ENCODE peak calls at places on chromosomes 7 and 10, in nine cellular contexts. L is IMR-90; J is fibroblast of lung; W is adrenal gland; D is body of pancreas; E is CD8-positive, alpha-beta T cell; I is dorsolateral prefrontal cortex; G is lower leg skin; X is endodermal cell. T is an unnamed sample.

GRCh38 chr10:5959581-5960069 is 17.7 kb downstream of the IL15RA start:
- DNase-seq in G (peak), E (no peak), L (no peak), I (no peak), D (no peak), J (no peak), X (peak), W (no peak), T (no peak)

GRCh38 chr7:25857376-25858067 is 294.5 kb upstream of the NFE2L3 start:
- DNase-seq in D (no peak), X (peak), G (peak), I (no peak), W (no peak), E (no peak), J (peak), L (peak), T (peak)

GRCh38 chr10:14705548-14706234 is 69.0 kb downstream of the FAM107B start:
- DNase-seq in L (no peak), X (no peak), E (no peak), W (no peak), J (no peak), D (no peak), G (no peak), I (no peak), T (no peak)

GRCh38 chr7:5143935-5144903 is 45.8 kb upstream of the WIPI2 start:
- DNase-seq in W (no peak), E (peak), I (peak), D (peak), J (no peak), L (peak), X (no peak), G (no peak), T (peak)

GRCh38 chr7:155879592-155879991 is 67.3 kb upstream of the SHH start:
- DNase-seq in D (no peak), W (no peak), J (no peak), I (no peak), E (peak), G (peak), L (no peak), X (no peak), T (no peak)

GRCh38 chr10:73238990-73239566 is 8.0 kb downstream of the DNAJC9 start:
- DNase-seq in E (no peak), X (no peak), G (no peak), I (no peak), W (no peak), L (no peak), J (no peak), D (no peak), T (no peak)

GRCh38 chr10:94963901-94964300 is 25.4 kb downstream of the CYP2C9 start:
- DNase-seq in E (no peak), I (no peak), G (no peak), D (peak), W (peak), L (peak), X (peak), J (peak), T (peak)

GRCh38 chr10:127021771-127022170 is 116.5 kb downstream of the DOCK1 start:
- DNase-seq in W (no peak), E (peak), X (no peak), G (no peak), I (no peak), J (no peak), L (no peak), D (no peak), T (no peak)

GRCh38 chr7:116785851-116786250 is 76.5 kb upstream of the CAPZA2 start:
- DNase-seq in I (no peak), E (no peak), G (no peak), X (no peak), J (no peak), L (no peak), D (no peak), W (no peak), T (no peak)

GRCh38 chr10:95314519-95314918 is 23.7 kb upstream of the PDLIM1 start:
- DNase-seq in E (no peak), W (no peak), X (no peak), D (no peak), G (no peak), J (no peak), L (no peak), I (no peak), T (no peak)

GRCh38 chr10:57675125-57675524 is 592.6 kb downstream of the IPMK start:
- DNase-seq in E (no peak), X (no peak), I (no peak), L (no peak), J (no peak), G (no peak), D (no peak), W (no peak), T (no peak)

GRCh38 chr10:86954681-86955500 is 2.5 kb downstream of the MMRN2 start:
- DNase-seq in W (no peak), D (no peak), J (no peak), I (no peak), E (no peak), X (no peak), L (no peak), G (no peak), T (no peak)

GRCh38 chr10:132145521-132146185 is 41.1 kb upstream of the DPYSL4 start:
- DNase-seq in D (no peak), I (no peak), J (no peak), W (no peak), G (no peak), L (no peak), X (no peak), E (no peak), T (no peak)

GRCh38 chr7:105958037-105958436 is 5.0 kb upstream of the CDHR3 start:
- DNase-seq in E (no peak), W (no peak), D (no peak), I (no peak), L (no peak), X (peak), J (no peak), G (no peak), T (no peak)

GRCh38 chr10:86686972-86687371 is 18.7 kb downstream of the LDB3 start:
- DNase-seq in J (no peak), L (no peak), I (no peak), X (no peak), G (no peak), W (no peak), E (no peak), D (no peak), T (no peak)

GRCh38 chr7:130844811-130845580 is 111.0 kb upstream of the KLF14 start:
- DNase-seq in X (no peak), W (peak), I (no peak), D (no peak), E (no peak), J (peak), G (no peak), L (peak), T (peak)

GRCh38 chr7:149823191-149823630 is 15.0 kb upstream of the ZNF862 start:
- DNase-seq in G (no peak), X (no peak), E (no peak), W (no peak), I (no peak), D (no peak), J (no peak), L (no peak), T (no peak)

GRCh38 chr10:78953124-78954008 is 115.4 kb upstream of the ZMIZ1 start:
- DNase-seq in W (peak), E (no peak), D (peak), G (no peak), J (peak), I (no peak), L (no peak), X (no peak), T (peak)

GRCh38 chr10:91239789-91240188 is 19.3 kb downstream of the PCGF5 start:
- DNase-seq in I (no peak), D (no peak), J (no peak), G (no peak), X (no peak), E (no peak), W (no peak), L (no peak), T (no peak)

GRCh38 chr10:62610649-62611229 is 193.8 kb upstream of the ADO start:
- DNase-seq in E (peak), W (peak), D (peak), X (peak), L (peak), G (no peak), I (no peak), J (peak), T (peak)

GRCh38 chr7:7157177-7157886 is 25.0 kb upstream of the C1GALT1 start:
- DNase-seq in W (no peak), I (no peak), D (no peak), G (no peak), E (peak), J (peak), X (no peak), L (peak), T (peak)

GRCh38 chr10:103350522-103351260 is at the start of gene PCGF6:
- DNase-seq in G (peak), J (peak), E (peak), W (peak), X (peak), D (peak), L (peak), I (peak), T (peak)

GRCh38 chr10:1939016-1939415 is 201.7 kb upstream of the ADARB2 start:
- DNase-seq in E (no peak), W (no peak), D (no peak), J (no peak), X (no peak), I (no peak), L (no peak), G (no peak), T (no peak)

GRCh38 chr10:613217-613616 is 76.3 kb downstream of the DIP2C start:
- DNase-seq in I (no peak), J (no peak), W (no peak), E (no peak), G (no peak), L (no peak), D (peak), X (no peak), T (no peak)

GRCh38 chr10:37816290-37816689 is 41.1 kb downstream of the ZNF248 start:
- DNase-seq in J (no peak), I (no peak), W (no peak), X (no peak), D (no peak), G (no peak), E (no peak), L (no peak), T (no peak)

GRCh38 chr10:59314284-59314683 is 48.1 kb downstream of the FAM13C start:
- DNase-seq in D (no peak), W (no peak), L (no peak), I (no peak), J (no peak), G (no peak), X (no peak), E (no peak), T (no peak)

GRCh38 chr10:129972145-129972965 is 8.3 kb upstream of the EBF3 start:
- DNase-seq in E (no peak), G (no peak), X (peak), W (no peak), I (no peak), L (no peak), J (no peak), D (no peak), T (no peak)
- H3K4me3 ChIP-seq in E (no peak), G (no peak), X (peak), W (no peak), I (no peak), L (no peak), J (no peak), D (no peak), T (no peak)

DNA sequence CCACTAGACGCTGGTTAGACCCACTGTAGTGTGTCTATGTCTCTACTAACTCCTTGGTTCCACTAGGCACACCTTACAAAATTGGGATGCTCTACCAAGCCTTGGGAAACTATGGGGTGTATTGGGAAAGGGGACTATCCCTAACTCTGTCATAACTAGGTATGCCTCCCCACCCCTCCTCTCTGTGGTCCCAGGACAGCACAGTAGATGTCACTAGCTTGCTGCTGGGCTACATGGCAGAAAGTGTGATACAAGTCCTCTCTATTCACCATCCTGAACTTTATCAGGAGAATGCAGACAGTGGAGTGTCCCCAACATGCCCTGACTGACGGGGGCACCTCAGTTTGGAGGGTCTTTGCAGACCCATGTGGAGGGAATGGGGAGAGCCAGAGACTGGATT is 30.3 kb upstream of the TMEM273 start:
- DNase-seq in E (no peak), X (no peak), G (no peak), D (no peak), J (no peak), I (no peak), L (no peak), W (no peak), T (no peak)
- TF ChIP-seq CTCF in E (no peak), X (no peak), G (no peak), D (no peak), J (no peak), I (no peak), L (no peak), W (no peak), T (no peak)

GRCh38 chr7:33623267-33623666 is 282.1 kb upstream of the BMPER start:
- DNase-seq in I (no peak), G (no peak), W (no peak), L (peak), J (no peak), X (no peak), D (no peak), E (no peak), T (no peak)
- H3K4me3 ChIP-seq in I (no peak), G (no peak), W (no peak), L (no peak), J (no peak), X (no peak), D (no peak), E (no peak), T (no peak)

GRCh38 chr7:50317697-50318640 is 13.5 kb downstream of the IKZF1 start:
- DNase-seq in D (no peak), L (no peak), E (no peak), W (no peak), G (no peak), I (no peak), J (no peak), X (no peak), T (no peak)
- TF ChIP-seq CTCF in D (no peak), L (no peak), E (peak), W (no peak), G (no peak), I (no peak), J (no peak), X (no peak), T (no peak)

DNA sequence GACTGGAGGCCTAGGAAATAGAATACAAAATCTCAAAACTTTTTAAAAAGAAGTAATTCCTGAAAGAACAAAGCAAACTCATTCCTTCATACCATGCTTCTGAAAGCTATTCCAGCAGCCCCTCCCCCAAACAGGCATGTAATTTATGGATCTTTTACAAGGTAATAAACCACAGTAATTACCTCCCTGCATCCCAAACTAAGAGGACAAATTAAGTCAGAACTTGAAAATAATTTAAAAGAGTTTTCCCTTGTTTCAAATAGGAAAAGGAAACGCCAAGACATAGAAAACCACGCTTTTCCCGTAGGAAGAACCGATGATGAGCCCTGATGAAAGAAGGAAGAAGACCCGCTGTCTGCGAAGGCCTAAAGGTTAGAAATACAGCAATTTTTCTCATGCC is 8.9 kb downstream of the HOXA4 start:
- DNase-seq in I (no peak), D (no peak), X (no peak), W (no peak), L (peak), E (no peak), G (no peak), J (no peak), T (no peak)
- H3K4me3 ChIP-seq in I (no peak), D (no peak), X (no peak), W (no peak), L (peak), E (no peak), G (no peak), J (peak), T (no peak)